ENCODE peak calls at places on chromosomes 2 and 18, in eight cellular contexts. D is pancreas, X is heart left ventricle, P is A549, G is GM12878, Y is astrocyte, W is upper lobe of right lung, U is MM.1S. O is an unnamed sample. For H3K4me1, the result is how much of the 10 kb centered on the place peaks cover.

GRCh38 chr18:14104906-14105748 is 27.1 kb downstream of the ZNF519 start:
- DNase-seq in P (no peak), D (no peak), X (no peak), W (no peak), G (no peak), U (no peak), Y (peak), O (no peak)

GRCh38 chr2:38505779-38506178 is 96.9 kb downstream of the HNRNPLL start:
- DNase-seq in W (no peak), X (peak), Y (peak), D (peak), G (no peak), U (no peak), P (no peak), O (peak)

GRCh38 chr2:101809656-101810055 is 112.1 kb downstream of the MAP4K4 start:
- DNase-seq in D (no peak), Y (no peak), G (no peak), U (no peak), P (no peak), X (no peak), W (no peak), O (no peak)

GRCh38 chr18:78245451-78245850 is 734.2 kb upstream of the SALL3 start:
- DNase-seq in W (no peak), P (no peak), D (no peak), Y (no peak), U (no peak), G (no peak), X (no peak), O (no peak)

GRCh38 chr2:241768850-241769249 is 7.8 kb upstream of the GAL3ST2 start:
- DNase-seq in P (no peak), W (peak), D (no peak), Y (no peak), G (no peak), U (no peak), X (no peak), O (no peak)

GRCh38 chr2:199977984-199978415 is 22.6 kb downstream of the MAIP1 start:
- DNase-seq in Y (peak), U (peak), G (peak), D (no peak), X (no peak), W (no peak), P (no peak), O (no peak)

GRCh38 chr18:61569176-61569892 is 236.1 kb downstream of the CDH20 start:
- DNase-seq in X (peak), G (no peak), D (no peak), P (no peak), W (no peak), U (no peak), Y (peak), O (no peak)

GRCh38 chr2:150919899-150920298 is 341.8 kb downstream of the RBM43 start:
- DNase-seq in P (no peak), G (no peak), D (no peak), U (no peak), X (no peak), Y (peak), W (no peak), O (no peak)

GRCh38 chr2:206783718-206784117 is 18.3 kb downstream of the FASTKD2 start:
- DNase-seq in U (no peak), Y (no peak), D (no peak), P (no peak), W (no peak), G (no peak), X (no peak), O (no peak)

GRCh38 chr2:58057890-58058590 is 11.4 kb downstream of the VRK2 start:
- DNase-seq in D (no peak), P (no peak), G (no peak), W (no peak), X (no peak), U (no peak), Y (no peak), O (no peak)

GRCh38 chr2:58056201-58056916 is 9.8 kb downstream of the VRK2 start:
- DNase-seq in X (no peak), D (no peak), G (no peak), P (no peak), W (no peak), U (no peak), Y (no peak), O (no peak)

GRCh38 chr2:58052978-58053377 is 6.4 kb downstream of the VRK2 start:
- DNase-seq in W (no peak), G (no peak), U (no peak), P (no peak), D (no peak), Y (no peak), X (no peak), O (no peak)

GRCh38 chr2:58054264-58054663 is 7.7 kb downstream of the VRK2 start:
- DNase-seq in W (no peak), P (no peak), D (no peak), Y (no peak), U (no peak), G (no peak), X (no peak), O (no peak)

DNA sequence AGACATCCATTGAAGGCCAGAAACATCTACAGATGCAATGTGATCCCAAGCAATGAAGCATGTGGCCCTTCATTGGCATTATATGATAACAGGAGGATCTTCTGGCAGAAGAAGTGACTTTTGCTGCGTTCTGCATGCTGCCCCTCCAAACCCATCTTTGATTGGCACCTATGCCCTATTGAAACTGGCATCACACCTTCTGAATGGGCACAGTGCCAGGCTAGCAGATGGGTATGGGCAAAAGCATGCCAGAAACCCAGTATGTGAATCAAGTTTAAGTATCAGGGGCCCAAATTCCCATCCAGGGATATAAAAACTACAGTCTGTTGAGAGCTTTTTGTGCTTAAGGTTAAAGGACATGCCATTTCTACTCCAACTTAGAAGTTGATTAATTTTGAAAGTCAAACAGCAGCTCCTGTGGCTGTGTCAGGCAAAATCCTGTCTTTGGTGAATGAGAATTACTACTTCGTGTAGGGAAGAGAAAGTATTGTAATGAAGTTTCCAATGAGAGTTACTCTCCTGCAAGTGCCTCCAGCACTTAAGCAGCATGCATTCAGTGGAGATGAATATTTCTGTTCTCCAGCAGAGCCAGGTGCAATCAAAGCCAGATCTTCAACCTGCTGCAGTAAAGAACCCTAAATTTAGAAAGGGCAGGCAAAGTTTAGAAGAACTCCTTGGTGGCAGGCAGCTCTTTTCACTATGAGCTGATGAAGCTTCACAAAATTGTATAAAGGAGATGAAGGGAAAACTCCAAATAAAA is 8.6 kb downstream of the VRK2 start:
- DNase-seq in W (no peak), X (no peak), P (no peak), U (no peak), D (no peak), G (no peak), Y (no peak), O (no peak)
- H3K4me1 ChIP-seq in W (under half), X (under half), P (under half), U (under half), D (under half), G (under half), Y (under half), O (under half)

GRCh38 chr2:235669983-235670962 is 176.4 kb downstream of the AGAP1 start:
- DNase-seq in G (no peak), X (peak), U (no peak), Y (peak), D (no peak), P (peak), W (peak), O (peak)
- TF ChIP-seq CTCF in G (no peak), X (peak), U (no peak), Y (peak), D (no peak), P (peak), W (peak), O (peak)

DNA sequence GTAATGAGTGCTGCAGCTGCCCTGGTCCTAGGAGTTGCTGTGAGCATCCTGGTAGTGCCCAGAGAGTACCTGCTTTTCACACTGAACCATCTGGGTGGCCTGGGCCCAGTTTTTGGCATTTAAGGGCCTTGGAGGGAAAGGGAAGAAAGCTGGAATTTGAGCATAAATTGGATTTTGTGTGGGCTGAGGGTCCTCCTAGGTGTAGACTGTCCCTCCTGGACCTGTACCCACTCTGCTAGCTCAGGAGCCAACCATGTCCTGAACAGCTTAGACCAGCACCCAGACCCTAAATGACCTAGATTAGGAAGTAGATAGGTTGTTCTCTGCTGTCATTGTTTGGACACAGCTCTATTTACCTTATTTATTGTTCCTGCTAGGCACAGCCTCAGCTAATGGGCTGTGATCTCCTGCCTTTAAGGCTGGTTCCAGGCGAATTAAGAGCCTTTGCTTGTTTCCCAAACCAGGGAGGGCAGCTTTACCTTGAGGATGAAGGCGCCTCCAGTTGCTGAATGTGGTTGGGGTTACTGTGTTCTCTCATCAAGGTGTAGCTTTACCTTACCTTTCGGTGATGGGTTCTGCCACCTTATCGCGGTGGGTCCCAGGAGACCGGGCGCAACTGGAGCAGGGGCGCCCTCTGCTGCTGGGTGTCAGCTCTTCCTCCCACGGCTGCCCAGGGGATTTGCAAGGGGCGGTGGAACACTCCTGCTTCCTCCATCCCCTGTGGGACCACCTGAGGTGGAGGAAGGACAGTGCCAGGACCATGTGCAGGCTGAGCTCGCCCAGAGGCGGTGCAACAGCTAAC is 34.4 kb downstream of the ITGA6 start:
- DNase-seq in P (peak), X (peak), U (peak), Y (no peak), D (peak), G (no peak), W (peak), O (no peak)
- H3K4me1 ChIP-seq in P (under half), X (under half), U (under half), Y (under half), D (under half), G (under half), W (under half), O (under half)

GRCh38 chr2:65350714-65351113 is 81.7 kb downstream of the SPRED2 start:
- DNase-seq in W (no peak), P (peak), G (no peak), U (peak), Y (no peak), D (no peak), X (no peak), O (no peak)
- TF ChIP-seq CTCF in W (peak), P (no peak), G (peak), U (peak), Y (peak), D (no peak), X (peak), O (peak)